ENCODE peak calls at places on chromosomes 3 and 15, in seven cellular contexts. One of them, this sample, is unnamed.

GRCh38 chr15:60344987-60345386 is 52.8 kb downstream of the ANXA2 start:
- DNase-seq in Peyer's patch: no peak
- DNase-seq in neural progenitor cell: no peak
- DNase-seq in spleen: no peak
- DNase-seq in stomach: no peak
- DNase-seq in lower leg skin: no peak
- DNase-seq in breast epithelium: no peak
- DNase-seq in this sample: no peak

GRCh38 chr3:181727122-181728036 is 15.7 kb downstream of the SOX2 start:
- DNase-seq in stomach: peak
- DNase-seq in spleen: no peak
- DNase-seq in lower leg skin: no peak
- DNase-seq in Peyer's patch: no peak
- DNase-seq in neural progenitor cell: peak
- DNase-seq in breast epithelium: no peak
- DNase-seq in this sample: no peak

GRCh38 chr3:112774293-112774926 is 72.3 kb downstream of the CD200R1L start:
- DNase-seq in stomach: no peak
- DNase-seq in breast epithelium: no peak
- DNase-seq in neural progenitor cell: no peak
- DNase-seq in Peyer's patch: no peak
- DNase-seq in lower leg skin: no peak
- DNase-seq in spleen: no peak
- DNase-seq in this sample: no peak

GRCh38 chr15:74787251-74788041 is 5.6 kb downstream of the CSK start:
- DNase-seq in lower leg skin: peak
- DNase-seq in breast epithelium: peak
- DNase-seq in Peyer's patch: peak
- DNase-seq in neural progenitor cell: peak
- DNase-seq in spleen: peak
- DNase-seq in stomach: peak
- DNase-seq in this sample: peak

GRCh38 chr15:61474796-61475195 is 245.7 kb upstream of the RORA start:
- DNase-seq in breast epithelium: no peak
- DNase-seq in lower leg skin: no peak
- DNase-seq in neural progenitor cell: no peak
- DNase-seq in spleen: no peak
- DNase-seq in stomach: no peak
- DNase-seq in Peyer's patch: no peak
- DNase-seq in this sample: no peak

GRCh38 chr3:170780955-170781354 is 89.0 kb downstream of the RPL22L1 start:
- DNase-seq in lower leg skin: no peak
- DNase-seq in Peyer's patch: no peak
- DNase-seq in stomach: no peak
- DNase-seq in neural progenitor cell: no peak
- DNase-seq in breast epithelium: no peak
- DNase-seq in spleen: no peak
- DNase-seq in this sample: no peak

GRCh38 chr15:84633311-84634227 is 20.5 kb downstream of the WDR73 start:
- DNase-seq in neural progenitor cell: peak
- DNase-seq in Peyer's patch: peak
- DNase-seq in lower leg skin: peak
- DNase-seq in breast epithelium: peak
- DNase-seq in stomach: peak
- DNase-seq in spleen: peak
- DNase-seq in this sample: peak

GRCh38 chr15:58957101-58957973 is 23.9 kb upstream of the SLTM start:
- DNase-seq in Peyer's patch: no peak
- DNase-seq in spleen: no peak
- DNase-seq in neural progenitor cell: peak
- DNase-seq in lower leg skin: no peak
- DNase-seq in breast epithelium: no peak
- DNase-seq in stomach: peak
- DNase-seq in this sample: peak

GRCh38 chr3:127786358-127787070 is 35.8 kb downstream of the MGLL start:
- DNase-seq in lower leg skin: peak
- DNase-seq in breast epithelium: peak
- DNase-seq in spleen: peak
- DNase-seq in neural progenitor cell: peak
- DNase-seq in stomach: peak
- DNase-seq in Peyer's patch: peak
- DNase-seq in this sample: no peak

GRCh38 chr3:99126291-99126690 is 224.8 kb upstream of the DCBLD2 start:
- DNase-seq in breast epithelium: no peak
- DNase-seq in neural progenitor cell: no peak
- DNase-seq in lower leg skin: no peak
- DNase-seq in Peyer's patch: no peak
- DNase-seq in stomach: no peak
- DNase-seq in spleen: no peak
- DNase-seq in this sample: no peak

DNA sequence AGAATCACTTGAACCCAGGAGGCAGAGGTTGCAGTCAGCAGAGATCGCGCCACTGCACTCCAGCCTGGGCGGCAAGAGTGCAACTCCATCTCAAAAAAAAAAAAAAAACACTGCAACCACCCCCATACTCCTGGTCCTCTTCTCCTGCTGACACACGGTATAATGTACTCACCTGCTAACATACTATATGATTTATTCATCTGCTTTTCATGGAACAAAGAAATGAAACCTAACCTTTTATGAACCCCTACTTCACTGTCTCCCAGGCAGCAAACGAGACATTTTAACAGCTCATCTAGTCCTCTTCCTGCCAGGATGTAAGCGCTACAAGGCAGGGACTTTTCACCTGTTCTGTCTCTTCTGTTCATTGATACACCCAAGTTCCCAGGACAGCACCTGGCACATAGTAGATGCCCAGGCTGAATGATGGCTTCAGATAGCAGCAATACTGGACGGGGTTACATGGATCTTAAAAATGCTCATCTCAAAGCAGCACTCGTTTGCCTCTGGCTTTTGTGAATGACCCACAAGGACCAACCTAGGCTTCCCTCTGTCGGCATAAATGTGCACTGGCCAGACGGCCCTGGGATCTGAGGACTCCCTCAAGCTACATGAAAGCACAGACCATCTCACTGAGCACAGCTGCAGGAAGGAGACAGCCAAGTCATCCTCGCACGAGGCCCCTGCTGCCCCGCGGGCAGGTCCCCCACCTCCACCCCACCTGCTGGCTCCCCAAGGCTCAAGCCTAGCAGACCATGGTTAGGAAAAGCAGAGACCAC is 20.3 kb downstream of the XXYLT1 start:
- DNase-seq in spleen: no peak
- DNase-seq in lower leg skin: peak
- DNase-seq in breast epithelium: no peak
- DNase-seq in Peyer's patch: no peak
- DNase-seq in neural progenitor cell: no peak
- DNase-seq in stomach: no peak
- DNase-seq in this sample: peak
- TF ChIP-seq CTCF in spleen: peak
- TF ChIP-seq CTCF in lower leg skin: no peak
- TF ChIP-seq CTCF in breast epithelium: no peak
- TF ChIP-seq CTCF in Peyer's patch: no peak
- TF ChIP-seq CTCF in neural progenitor cell: no peak
- TF ChIP-seq CTCF in stomach: no peak
- TF ChIP-seq CTCF in this sample: peak

DNA sequence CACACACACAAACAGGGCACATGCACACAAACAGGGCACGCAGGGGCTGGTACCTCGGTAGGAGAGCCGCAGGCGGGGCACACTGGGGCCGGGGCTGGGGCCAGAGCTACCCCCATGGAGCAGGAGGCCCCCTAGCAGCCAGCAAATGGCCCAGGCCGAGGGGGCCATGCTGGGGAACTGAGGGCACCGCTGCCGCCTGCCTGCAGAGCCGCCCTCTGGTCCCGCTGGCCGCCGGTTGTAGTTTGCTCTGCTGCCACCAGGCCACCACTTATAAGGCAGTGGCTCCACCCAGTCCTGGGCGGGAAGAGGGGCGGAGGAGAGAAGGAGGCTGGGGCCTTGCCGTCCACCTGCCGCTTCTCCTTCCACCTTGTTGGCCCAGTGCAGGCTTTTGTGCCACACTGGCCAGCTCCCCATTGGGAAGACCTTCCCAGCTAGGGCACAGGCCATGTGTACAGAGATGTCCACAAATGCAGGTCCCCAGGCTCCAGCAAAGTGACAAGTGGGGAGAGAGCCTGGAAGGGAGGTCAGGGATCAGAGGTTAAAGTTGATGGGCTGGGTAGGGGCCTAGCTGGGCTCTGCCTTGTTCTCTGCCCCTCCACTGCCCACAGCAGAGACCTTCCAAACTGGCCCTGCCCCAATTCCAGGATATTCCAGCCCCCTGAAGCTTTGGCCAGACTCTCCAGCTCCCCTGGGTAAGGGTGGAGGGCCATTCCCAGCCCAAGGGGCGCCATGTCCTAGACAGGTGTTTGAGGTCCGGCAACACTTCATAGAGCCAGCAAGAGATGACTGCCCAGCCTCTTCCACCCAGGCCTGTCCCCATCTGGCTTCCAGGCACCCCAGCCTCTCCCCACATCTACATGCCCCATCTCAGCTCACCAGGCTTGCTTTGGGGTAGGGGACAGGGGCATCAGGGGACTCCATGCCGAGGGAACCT is at the start of gene SEMA3G:
- DNase-seq in spleen: peak
- DNase-seq in breast epithelium: peak
- DNase-seq in Peyer's patch: peak
- DNase-seq in lower leg skin: peak
- DNase-seq in neural progenitor cell: peak
- DNase-seq in stomach: peak
- DNase-seq in this sample: peak
- H3K4me3 ChIP-seq in spleen: peak
- H3K4me3 ChIP-seq in breast epithelium: peak
- H3K4me3 ChIP-seq in Peyer's patch: no peak
- H3K4me3 ChIP-seq in lower leg skin: no peak
- H3K4me3 ChIP-seq in neural progenitor cell: peak
- H3K4me3 ChIP-seq in stomach: peak
- H3K4me3 ChIP-seq in this sample: no peak

GRCh38 chr15:99172989-99173388 is 68.1 kb downstream of the SYNM start:
- DNase-seq in spleen: no peak
- DNase-seq in Peyer's patch: no peak
- DNase-seq in breast epithelium: no peak
- DNase-seq in stomach: no peak
- DNase-seq in neural progenitor cell: no peak
- DNase-seq in lower leg skin: no peak
- DNase-seq in this sample: no peak

GRCh38 chr15:99172171-99172570 is 67.3 kb downstream of the SYNM start:
- DNase-seq in Peyer's patch: no peak
- DNase-seq in stomach: no peak
- DNase-seq in neural progenitor cell: no peak
- DNase-seq in spleen: no peak
- DNase-seq in lower leg skin: no peak
- DNase-seq in breast epithelium: peak
- DNase-seq in this sample: no peak

GRCh38 chr15:99168601-99169580 is 64.0 kb downstream of the SYNM start:
- DNase-seq in Peyer's patch: no peak
- DNase-seq in spleen: no peak
- DNase-seq in breast epithelium: peak
- DNase-seq in stomach: no peak
- DNase-seq in neural progenitor cell: no peak
- DNase-seq in lower leg skin: no peak
- DNase-seq in this sample: no peak

GRCh38 chr15:99169769-99170311 is 65.0 kb downstream of the SYNM start:
- DNase-seq in lower leg skin: no peak
- DNase-seq in Peyer's patch: no peak
- DNase-seq in breast epithelium: peak
- DNase-seq in spleen: no peak
- DNase-seq in neural progenitor cell: no peak
- DNase-seq in stomach: no peak
- DNase-seq in this sample: no peak

GRCh38 chr15:99170476-99171065 is 65.7 kb downstream of the SYNM start:
- DNase-seq in lower leg skin: no peak
- DNase-seq in stomach: no peak
- DNase-seq in Peyer's patch: no peak
- DNase-seq in breast epithelium: no peak
- DNase-seq in spleen: no peak
- DNase-seq in neural progenitor cell: no peak
- DNase-seq in this sample: no peak
- TF ChIP-seq CTCF in lower leg skin: no peak
- TF ChIP-seq CTCF in stomach: no peak
- TF ChIP-seq CTCF in Peyer's patch: no peak
- TF ChIP-seq CTCF in breast epithelium: peak
- TF ChIP-seq CTCF in spleen: no peak
- TF ChIP-seq CTCF in neural progenitor cell: no peak
- TF ChIP-seq CTCF in this sample: no peak

GRCh38 chr3:36907911-36908646 is 36.8 kb downstream of the TRANK1 start:
- DNase-seq in breast epithelium: peak
- DNase-seq in neural progenitor cell: no peak
- DNase-seq in lower leg skin: peak
- DNase-seq in spleen: peak
- DNase-seq in stomach: peak
- DNase-seq in Peyer's patch: peak
- DNase-seq in this sample: peak
- H3K4me3 ChIP-seq in breast epithelium: peak
- H3K4me3 ChIP-seq in neural progenitor cell: no peak
- H3K4me3 ChIP-seq in lower leg skin: no peak
- H3K4me3 ChIP-seq in spleen: peak
- H3K4me3 ChIP-seq in stomach: peak
- H3K4me3 ChIP-seq in Peyer's patch: peak
- H3K4me3 ChIP-seq in this sample: peak

This sample was measured in GM12865.